ENCODE peak calls at places on chromosomes 11 and 22, in nine cellular contexts. One of them, this sample, is unnamed.

GRCh38 chr11:129930306-129930705 is 34.9 kb upstream of the NFRKB start:
- DNase-seq in HCT116: no peak
- DNase-seq in ovary: no peak
- DNase-seq in tibial artery: no peak
- DNase-seq in Calu3: peak
- DNase-seq in upper lobe of left lung: no peak
- DNase-seq in neural crest cell: no peak
- DNase-seq in fibroblast of lung: no peak
- DNase-seq in cardiac fibroblast: no peak
- DNase-seq in this sample: no peak

GRCh38 chr11:83864412-83865057 is 578.4 kb upstream of the CCDC90B start:
- DNase-seq in HCT116: no peak
- DNase-seq in ovary: no peak
- DNase-seq in tibial artery: no peak
- DNase-seq in Calu3: no peak
- DNase-seq in upper lobe of left lung: no peak
- DNase-seq in neural crest cell: no peak
- DNase-seq in fibroblast of lung: no peak
- DNase-seq in cardiac fibroblast: no peak
- DNase-seq in this sample: no peak

GRCh38 chr22:26756675-26757293 is 99.4 kb downstream of the MIAT start:
- DNase-seq in HCT116: peak
- DNase-seq in ovary: peak
- DNase-seq in tibial artery: peak
- DNase-seq in Calu3: peak
- DNase-seq in upper lobe of left lung: peak
- DNase-seq in neural crest cell: peak
- DNase-seq in fibroblast of lung: peak
- DNase-seq in cardiac fibroblast: peak
- DNase-seq in this sample: peak

GRCh38 chr11:113896156-113896879 is 8.3 kb upstream of the HTR3B start:
- DNase-seq in HCT116: peak
- DNase-seq in ovary: peak
- DNase-seq in tibial artery: peak
- DNase-seq in Calu3: peak
- DNase-seq in upper lobe of left lung: peak
- DNase-seq in neural crest cell: peak
- DNase-seq in fibroblast of lung: peak
- DNase-seq in cardiac fibroblast: peak
- DNase-seq in this sample: peak

GRCh38 chr11:30902929-30903328 is 316.8 kb upstream of the MPPED2 start:
- DNase-seq in HCT116: no peak
- DNase-seq in ovary: no peak
- DNase-seq in tibial artery: no peak
- DNase-seq in Calu3: no peak
- DNase-seq in upper lobe of left lung: no peak
- DNase-seq in neural crest cell: no peak
- DNase-seq in fibroblast of lung: no peak
- DNase-seq in cardiac fibroblast: no peak
- DNase-seq in this sample: no peak

GRCh38 chr11:368414-369335 is 624 bp upstream of the B4GALNT4 start:
- DNase-seq in HCT116: no peak
- DNase-seq in ovary: peak
- DNase-seq in tibial artery: no peak
- DNase-seq in Calu3: peak
- DNase-seq in upper lobe of left lung: no peak
- DNase-seq in neural crest cell: no peak
- DNase-seq in fibroblast of lung: no peak
- DNase-seq in cardiac fibroblast: peak
- DNase-seq in this sample: peak

GRCh38 chr11:123833095-123833494 is 26.9 kb upstream of the OR6M1 start:
- DNase-seq in HCT116: no peak
- DNase-seq in ovary: no peak
- DNase-seq in tibial artery: no peak
- DNase-seq in Calu3: no peak
- DNase-seq in upper lobe of left lung: no peak
- DNase-seq in neural crest cell: no peak
- DNase-seq in fibroblast of lung: no peak
- DNase-seq in cardiac fibroblast: no peak
- DNase-seq in this sample: no peak

GRCh38 chr11:84671325-84672019 is 955.7 kb downstream of the DLG2 start:
- DNase-seq in HCT116: no peak
- DNase-seq in ovary: no peak
- DNase-seq in tibial artery: no peak
- DNase-seq in Calu3: no peak
- DNase-seq in upper lobe of left lung: no peak
- DNase-seq in neural crest cell: no peak
- DNase-seq in fibroblast of lung: no peak
- DNase-seq in cardiac fibroblast: no peak
- DNase-seq in this sample: no peak

GRCh38 chr11:117924631-117925170 is 4.5 kb downstream of the TMPRSS13 start:
- DNase-seq in HCT116: no peak
- DNase-seq in ovary: no peak
- DNase-seq in tibial artery: no peak
- DNase-seq in Calu3: no peak
- DNase-seq in upper lobe of left lung: no peak
- DNase-seq in neural crest cell: no peak
- DNase-seq in fibroblast of lung: no peak
- DNase-seq in cardiac fibroblast: no peak
- DNase-seq in this sample: no peak

GRCh38 chr22:21443735-21444421 is 23.3 kb upstream of the TMEM191C start:
- DNase-seq in HCT116: no peak
- DNase-seq in ovary: peak
- DNase-seq in tibial artery: peak
- DNase-seq in Calu3: no peak
- DNase-seq in upper lobe of left lung: peak
- DNase-seq in neural crest cell: peak
- DNase-seq in fibroblast of lung: no peak
- DNase-seq in cardiac fibroblast: no peak
- DNase-seq in this sample: peak

GRCh38 chr11:94993400-94993943 is 20.0 kb downstream of the KDM4D start:
- DNase-seq in HCT116: no peak
- DNase-seq in ovary: no peak
- DNase-seq in tibial artery: no peak
- DNase-seq in Calu3: no peak
- DNase-seq in upper lobe of left lung: no peak
- DNase-seq in neural crest cell: no peak
- DNase-seq in fibroblast of lung: no peak
- DNase-seq in cardiac fibroblast: no peak
- DNase-seq in this sample: no peak

DNA sequence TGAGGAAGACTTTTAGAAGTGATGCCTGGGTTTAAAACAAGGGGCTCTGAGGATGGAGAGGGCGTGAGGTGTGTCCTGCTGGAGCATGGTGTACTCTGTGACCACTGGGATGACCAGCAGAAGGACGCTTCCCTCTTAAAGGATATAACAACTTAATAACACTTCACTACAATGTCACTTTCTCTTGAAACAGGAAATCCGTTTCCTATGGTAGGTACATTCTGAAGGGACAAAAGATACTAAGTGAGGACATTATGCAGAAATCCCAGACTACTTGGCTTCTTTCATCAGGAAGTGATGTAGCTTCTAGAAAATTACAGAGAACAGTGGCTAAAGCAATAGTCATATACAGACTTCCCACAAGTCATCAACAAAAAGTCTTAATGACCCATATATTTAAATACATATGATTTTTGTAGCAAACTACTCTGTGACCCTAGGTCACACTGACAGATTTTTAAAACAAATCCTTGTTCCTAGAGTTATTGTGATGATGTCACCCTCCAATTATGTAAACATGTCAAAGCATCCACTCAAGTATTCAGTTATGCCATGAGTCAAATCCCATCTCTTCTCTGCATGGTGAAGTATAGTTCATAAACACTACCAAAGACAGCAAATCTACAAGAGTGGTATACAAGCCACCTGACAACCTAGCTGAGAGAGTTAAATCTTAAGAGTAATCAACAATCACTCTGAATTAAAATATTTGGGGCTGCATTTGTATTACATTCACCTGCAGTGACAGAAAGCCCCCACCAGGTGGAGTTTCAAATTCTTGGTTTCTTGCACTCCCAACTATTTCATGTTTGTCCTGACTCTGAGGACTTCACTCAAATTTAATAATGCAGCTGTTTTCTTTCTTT is 32.8 kb downstream of the PITPNB start:
- DNase-seq in HCT116: peak
- DNase-seq in ovary: no peak
- DNase-seq in tibial artery: peak
- DNase-seq in Calu3: peak
- DNase-seq in upper lobe of left lung: peak
- DNase-seq in neural crest cell: peak
- DNase-seq in fibroblast of lung: peak
- DNase-seq in cardiac fibroblast: peak
- DNase-seq in this sample: peak
- TF ChIP-seq CTCF in HCT116: peak
- TF ChIP-seq CTCF in ovary: peak
- TF ChIP-seq CTCF in tibial artery: peak
- TF ChIP-seq CTCF in Calu3: peak
- TF ChIP-seq CTCF in upper lobe of left lung: peak
- TF ChIP-seq CTCF in neural crest cell: peak
- TF ChIP-seq CTCF in fibroblast of lung: peak
- TF ChIP-seq CTCF in cardiac fibroblast: peak
- TF ChIP-seq CTCF in this sample: peak

GRCh38 chr11:32334822-32335221 is 100.5 kb downstream of the WT1 start:
- DNase-seq in HCT116: peak
- DNase-seq in ovary: no peak
- DNase-seq in tibial artery: no peak
- DNase-seq in Calu3: peak
- DNase-seq in upper lobe of left lung: no peak
- DNase-seq in neural crest cell: no peak
- DNase-seq in fibroblast of lung: no peak
- DNase-seq in cardiac fibroblast: no peak
- DNase-seq in this sample: no peak
- TF ChIP-seq CTCF in HCT116: peak
- TF ChIP-seq CTCF in ovary: no peak
- TF ChIP-seq CTCF in tibial artery: no peak
- TF ChIP-seq CTCF in Calu3: peak
- TF ChIP-seq CTCF in upper lobe of left lung: no peak
- TF ChIP-seq CTCF in neural crest cell: peak
- TF ChIP-seq CTCF in fibroblast of lung: no peak
- TF ChIP-seq CTCF in cardiac fibroblast: peak
- TF ChIP-seq CTCF in this sample: peak

GRCh38 chr11:126155402-126156187 is 55.9 kb downstream of the RPUSD4 start:
- DNase-seq in HCT116: no peak
- DNase-seq in ovary: no peak
- DNase-seq in tibial artery: no peak
- DNase-seq in Calu3: no peak
- DNase-seq in upper lobe of left lung: no peak
- DNase-seq in neural crest cell: no peak
- DNase-seq in fibroblast of lung: no peak
- DNase-seq in cardiac fibroblast: no peak
- DNase-seq in this sample: no peak

GRCh38 chr11:126153999-126154398 is 57.5 kb downstream of the RPUSD4 start:
- DNase-seq in HCT116: peak
- DNase-seq in ovary: no peak
- DNase-seq in tibial artery: no peak
- DNase-seq in Calu3: peak
- DNase-seq in upper lobe of left lung: no peak
- DNase-seq in neural crest cell: no peak
- DNase-seq in fibroblast of lung: peak
- DNase-seq in cardiac fibroblast: peak
- DNase-seq in this sample: no peak

GRCh38 chr11:126152152-126152551 is 59.3 kb downstream of the RPUSD4 start:
- DNase-seq in HCT116: no peak
- DNase-seq in ovary: no peak
- DNase-seq in tibial artery: no peak
- DNase-seq in Calu3: no peak
- DNase-seq in upper lobe of left lung: no peak
- DNase-seq in neural crest cell: no peak
- DNase-seq in fibroblast of lung: no peak
- DNase-seq in cardiac fibroblast: no peak
- DNase-seq in this sample: no peak

GRCh38 chr11:126152586-126152985 is 58.9 kb downstream of the RPUSD4 start:
- DNase-seq in HCT116: no peak
- DNase-seq in ovary: no peak
- DNase-seq in tibial artery: no peak
- DNase-seq in Calu3: no peak
- DNase-seq in upper lobe of left lung: no peak
- DNase-seq in neural crest cell: no peak
- DNase-seq in fibroblast of lung: no peak
- DNase-seq in cardiac fibroblast: no peak
- DNase-seq in this sample: no peak

GRCh38 chr11:126153006-126153405 is 58.4 kb downstream of the RPUSD4 start:
- DNase-seq in HCT116: no peak
- DNase-seq in ovary: no peak
- DNase-seq in tibial artery: no peak
- DNase-seq in Calu3: no peak
- DNase-seq in upper lobe of left lung: no peak
- DNase-seq in neural crest cell: no peak
- DNase-seq in fibroblast of lung: no peak
- DNase-seq in cardiac fibroblast: no peak
- DNase-seq in this sample: no peak
- TF ChIP-seq CTCF in HCT116: no peak
- TF ChIP-seq CTCF in ovary: no peak
- TF ChIP-seq CTCF in tibial artery: no peak
- TF ChIP-seq CTCF in Calu3: no peak
- TF ChIP-seq CTCF in upper lobe of left lung: no peak
- TF ChIP-seq CTCF in neural crest cell: no peak
- TF ChIP-seq CTCF in fibroblast of lung: no peak
- TF ChIP-seq CTCF in cardiac fibroblast: no peak
- TF ChIP-seq CTCF in this sample: no peak

DNA sequence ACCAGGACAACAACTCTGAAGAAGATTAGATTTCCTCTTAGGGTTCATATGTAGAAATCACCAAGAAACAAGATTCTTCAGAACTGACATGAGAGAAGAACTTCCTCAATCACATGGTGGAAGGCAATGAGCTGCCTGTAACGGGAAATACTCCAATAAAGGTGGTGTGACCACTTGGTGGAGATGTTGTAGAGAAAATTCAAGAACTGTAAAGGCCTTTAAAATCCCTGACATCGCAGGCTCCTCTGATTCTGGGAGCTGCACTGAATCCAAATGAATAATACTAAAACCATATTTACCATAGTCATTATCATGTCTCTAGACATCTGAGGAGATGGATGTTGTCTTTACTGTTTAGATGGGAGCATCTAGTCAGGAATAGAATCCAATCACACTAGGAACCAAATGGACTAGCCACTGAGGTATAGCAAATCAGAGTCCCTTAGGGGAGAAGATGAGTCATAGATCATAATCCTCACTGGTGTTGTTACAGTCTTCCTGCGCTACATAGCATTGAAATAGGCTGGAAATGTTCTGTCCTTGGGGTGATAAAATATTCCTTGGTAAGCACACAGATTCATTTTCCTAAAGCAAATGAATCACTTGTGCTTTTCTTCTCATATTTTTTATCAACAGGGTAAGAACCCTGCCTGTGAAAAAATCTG is 321.6 kb upstream of the TENM4 start:
- DNase-seq in HCT116: no peak
- DNase-seq in ovary: no peak
- DNase-seq in tibial artery: no peak
- DNase-seq in Calu3: no peak
- DNase-seq in upper lobe of left lung: no peak
- DNase-seq in neural crest cell: no peak
- DNase-seq in fibroblast of lung: peak
- DNase-seq in cardiac fibroblast: no peak
- DNase-seq in this sample: no peak
- TF ChIP-seq CTCF in HCT116: no peak
- TF ChIP-seq CTCF in ovary: peak
- TF ChIP-seq CTCF in tibial artery: no peak
- TF ChIP-seq CTCF in Calu3: no peak
- TF ChIP-seq CTCF in upper lobe of left lung: peak
- TF ChIP-seq CTCF in neural crest cell: no peak
- TF ChIP-seq CTCF in fibroblast of lung: no peak
- TF ChIP-seq CTCF in cardiac fibroblast: no peak
- TF ChIP-seq CTCF in this sample: no peak